ENCODE peak calls at places on chromosome 5, in five cellular contexts. Q, D, E, Z and F are unnamed samples.

GRCh38 chr5:56715996-56716395 is 99.4 kb upstream of the MAP3K1 start:
- DNase-seq in Q (no peak), D (no peak), E (no peak), Z (no peak), F (no peak)

GRCh38 chr5:147519380-147519779 is 9.5 kb upstream of the DPYSL3 start:
- DNase-seq in Q (no peak), D (peak; percentile 31), E (no peak), Z (no peak), F (no peak)

GRCh38 chr5:148397968-148398595 is 14.3 kb downstream of the FBXO38 start:
- DNase-seq in Q (no peak), D (no peak), E (no peak), Z (peak; percentile 61), F (no peak)

GRCh38 chr5:178280631-178281030 is 48.0 kb upstream of the PHYKPL start:
- DNase-seq in Q (no peak), D (no peak), E (peak; percentile 46), Z (no peak), F (no peak)

GRCh38 chr5:89060768-89061167 is 177.8 kb upstream of the MEF2C start:
- DNase-seq in Q (no peak), D (no peak), E (no peak), Z (no peak), F (no peak)

GRCh38 chr5:130138406-130139060 is 234.3 kb downstream of the CHSY3 start:
- DNase-seq in Q (no peak), D (peak; percentile 27), E (no peak), Z (no peak), F (no peak)

GRCh38 chr5:102531506-102531905 is 32.7 kb upstream of the SLCO6A1 start:
- DNase-seq in Q (no peak), D (no peak), E (no peak), Z (no peak), F (no peak)

GRCh38 chr5:1832511-1833250 is 31.5 kb downstream of the NDUFS6 start:
- DNase-seq in Q (no peak), D (no peak), E (peak; percentile 8), Z (no peak), F (no peak)

GRCh38 chr5:178642351-178642909 is 15.6 kb upstream of the CLK4 start:
- DNase-seq in Q (peak; percentile 34), D (peak; percentile 99), E (peak; percentile 26), Z (no peak), F (no peak)

GRCh38 chr5:166651234-166651633 is 1640.2 kb upstream of the WWC1 start:
- DNase-seq in Q (no peak), D (no peak), E (no peak), Z (no peak), F (no peak)

GRCh38 chr5:149834246-149834855 is 104.2 kb downstream of the PPARGC1B start:
- DNase-seq in Q (peak; percentile 30), D (peak; percentile 85), E (peak; percentile 81), Z (peak; percentile 71), F (peak; percentile 61)

GRCh38 chr5:39624890-39625289 is 200.1 kb upstream of the DAB2 start:
- DNase-seq in Q (no peak), D (no peak), E (no peak), Z (no peak), F (no peak)

GRCh38 chr5:72093824-72094223 is 13.5 kb upstream of the MAP1B start:
- DNase-seq in Q (no peak), D (no peak), E (no peak), Z (no peak), F (no peak)

GRCh38 chr5:3190433-3190832 is 405.2 kb upstream of the IRX1 start:
- DNase-seq in Q (no peak), D (no peak), E (no peak), Z (no peak), F (no peak)

GRCh38 chr5:110070836-110071235 is 381.1 kb downstream of the MAN2A1 start:
- DNase-seq in Q (no peak), D (no peak), E (no peak), Z (no peak), F (no peak)

GRCh38 chr5:159052282-159053011 is 47.3 kb downstream of the EBF1 start:
- DNase-seq in Q (no peak), D (no peak), E (no peak), Z (no peak), F (no peak)

GRCh38 chr5:88140396-88140862 is 128.2 kb downstream of the TMEM161B start:
- DNase-seq in Q (no peak), D (no peak), E (no peak), Z (peak; percentile 86), F (peak; percentile 63)

GRCh38 chr5:167899490-167899889 is 392.0 kb upstream of the WWC1 start:
- DNase-seq in Q (no peak), D (peak; percentile 21), E (no peak), Z (no peak), F (no peak)

GRCh38 chr5:122091942-122092600 is 14.0 kb upstream of the LOX start:
- DNase-seq in Q (no peak), D (peak; percentile 77), E (no peak), Z (no peak), F (no peak)

GRCh38 chr5:157431544-157432200 is 28.3 kb upstream of the NIPAL4 start:
- DNase-seq in Q (peak; percentile 30), D (peak; percentile 74), E (no peak), Z (no peak), F (no peak)

GRCh38 chr5:92371889-92372235 is 988.7 kb upstream of the ARRDC3 start:
- DNase-seq in Q (no peak), D (peak; percentile 25), E (no peak), Z (no peak), F (no peak)